ENCODE peak calls at places on chromosomes 4 and X, in nine cellular contexts. Z is CD4-positive, alpha-beta memory T cell; D is GM06990; E is H7; G is testis; Y is IMR-90; Q is fibroblast of lung; U is kidney epithelial cell; V is heart left ventricle. S is an unnamed sample. For H3K36me3, the result is how much of the 10 kb centered on the place peaks cover.

GRCh38 chr4:1294424-1294823 is 4.7 kb downstream of the MAEA start:
- DNase-seq in Z (no peak), D (no peak), E (peak), G (no peak), Y (no peak), Q (no peak), U (no peak), V (no peak), S (no peak)

GRCh38 chr4:80012291-80012690 is 60.7 kb downstream of the ANTXR2 start:
- DNase-seq in Z (no peak), D (no peak), E (no peak), G (no peak), Y (no peak), Q (peak), U (no peak), V (no peak), S (no peak)

GRCh38 chrX:104084063-104084462 is 8.0 kb upstream of the TMSB15C start:
- DNase-seq in Z (no peak), D (no peak), E (no peak), G (no peak), Y (no peak), Q (no peak), U (no peak), V (no peak), S (no peak)

GRCh38 chr4:17578482-17578891 is 1.5 kb downstream of the LAP3 start:
- DNase-seq in Z (peak), D (no peak), E (no peak), G (no peak), Y (peak), Q (peak), U (no peak), V (no peak), S (no peak)

GRCh38 chr4:100742045-100742444 is 224.2 kb upstream of the EMCN start:
- DNase-seq in Z (no peak), D (no peak), E (peak), G (no peak), Y (peak), Q (peak), U (peak), V (no peak), S (no peak)

GRCh38 chr4:112214397-112215264 is 17.0 kb upstream of the AP1AR start:
- DNase-seq in Z (peak), D (no peak), E (no peak), G (no peak), Y (peak), Q (peak), U (no peak), V (no peak), S (no peak)

GRCh38 chrX:151873096-151873495 is 39.6 kb upstream of the MAGEA4 start:
- DNase-seq in Z (no peak), D (no peak), E (no peak), G (no peak), Y (no peak), Q (no peak), U (no peak), V (no peak), S (no peak)

GRCh38 chrX:37817176-37817575 is 30.2 kb downstream of the DYNLT3 start:
- DNase-seq in Z (no peak), D (no peak), E (no peak), G (no peak), Y (no peak), Q (no peak), U (no peak), V (no peak), S (no peak)

GRCh38 chr4:98657531-98658286 is 702 bp downstream of the TSPAN5 start:
- DNase-seq in Z (peak), D (peak), E (peak), G (peak), Y (peak), Q (peak), U (no peak), V (peak), S (peak)

GRCh38 chr4:110840221-110840654 is 217.4 kb upstream of the PITX2 start:
- DNase-seq in Z (no peak), D (no peak), E (no peak), G (no peak), Y (peak), Q (peak), U (no peak), V (no peak), S (no peak)

GRCh38 chrX:99750721-99751120 is 659.4 kb downstream of the PCDH19 start:
- DNase-seq in Z (no peak), D (no peak), E (no peak), G (no peak), Y (no peak), Q (no peak), U (no peak), V (no peak), S (no peak)

GRCh38 chr4:187172340-187172761 is 448.7 kb upstream of the FAT1 start:
- DNase-seq in Z (no peak), D (no peak), E (no peak), G (no peak), Y (no peak), Q (peak), U (no peak), V (no peak), S (no peak)

GRCh38 chr4:34953145-34953799 is 1291.0 kb downstream of the ARAP2 start:
- DNase-seq in Z (no peak), D (no peak), E (no peak), G (no peak), Y (no peak), Q (no peak), U (no peak), V (no peak), S (no peak)

GRCh38 chr4:74649193-74649592 is 145.1 kb downstream of the BTC start:
- DNase-seq in Z (no peak), D (no peak), E (no peak), G (no peak), Y (no peak), Q (no peak), U (no peak), V (no peak), S (no peak)

GRCh38 chr4:145351922-145352321 is 129.7 kb upstream of the SMAD1 start:
- DNase-seq in Z (no peak), D (no peak), E (no peak), G (no peak), Y (no peak), Q (no peak), U (no peak), V (no peak), S (no peak)

GRCh38 chr4:141501395-141501794 is 135.0 kb upstream of the IL15 start:
- DNase-seq in Z (no peak), D (no peak), E (no peak), G (no peak), Y (peak), Q (peak), U (no peak), V (no peak), S (no peak)

GRCh38 chrX:23752740-23753435 is 9.8 kb upstream of the ACOT9 start:
- DNase-seq in Z (no peak), D (no peak), E (no peak), G (no peak), Y (peak), Q (peak), U (no peak), V (no peak), S (no peak)

GRCh38 chr4:137387924-137388323 is 144.4 kb downstream of the PCDH18 start:
- DNase-seq in Z (no peak), D (no peak), E (no peak), G (no peak), Y (peak), Q (peak), U (no peak), V (no peak), S (no peak)

GRCh38 chr4:112766422-112766821 is 129.5 kb downstream of the LARP7 start:
- DNase-seq in Z (no peak), D (no peak), E (peak), G (peak), Y (peak), Q (peak), U (no peak), V (no peak), S (no peak)

GRCh38 chr4:177131736-177132135 is 177.9 kb upstream of the NEIL3 start:
- DNase-seq in Z (no peak), D (no peak), E (no peak), G (no peak), Y (no peak), Q (no peak), U (no peak), V (no peak), S (no peak)
- H3K36me3 ChIP-seq in Z (under half), D (under half), E (under half), G (under half), Y (under half), Q (under half), U (under half), V (under half), S (under half)

GRCh38 chr4:93084599-93085305 is 743.8 kb upstream of the ATOH1 start:
- DNase-seq in Z (no peak), D (no peak), E (peak), G (peak), Y (no peak), Q (no peak), U (no peak), V (no peak), S (no peak)
- H3K4me3 ChIP-seq in Z (no peak), D (no peak), E (no peak), G (peak), Y (no peak), Q (no peak), U (no peak), V (no peak), S (no peak)

GRCh38 chrX:153963546-153963945 is 8.1 kb downstream of the HCFC1 start:
- DNase-seq in Z (no peak), D (no peak), E (no peak), G (no peak), Y (no peak), Q (no peak), U (no peak), V (no peak), S (no peak)
- H3K36me3 ChIP-seq in Z (under half), D (under half), E (under half), G (under half), Y (under half), Q (under half), U (under half), V (half or more), S (under half)

GRCh38 chr4:6891436-6892170 is 18.0 kb upstream of the TBC1D14 start:
- DNase-seq in Z (no peak), D (no peak), E (peak), G (no peak), Y (peak), Q (no peak), U (no peak), V (no peak), S (no peak)
- H3K4me3 ChIP-seq in Z (peak), D (no peak), E (no peak), G (no peak), Y (no peak), Q (no peak), U (no peak), V (no peak), S (no peak)

DNA sequence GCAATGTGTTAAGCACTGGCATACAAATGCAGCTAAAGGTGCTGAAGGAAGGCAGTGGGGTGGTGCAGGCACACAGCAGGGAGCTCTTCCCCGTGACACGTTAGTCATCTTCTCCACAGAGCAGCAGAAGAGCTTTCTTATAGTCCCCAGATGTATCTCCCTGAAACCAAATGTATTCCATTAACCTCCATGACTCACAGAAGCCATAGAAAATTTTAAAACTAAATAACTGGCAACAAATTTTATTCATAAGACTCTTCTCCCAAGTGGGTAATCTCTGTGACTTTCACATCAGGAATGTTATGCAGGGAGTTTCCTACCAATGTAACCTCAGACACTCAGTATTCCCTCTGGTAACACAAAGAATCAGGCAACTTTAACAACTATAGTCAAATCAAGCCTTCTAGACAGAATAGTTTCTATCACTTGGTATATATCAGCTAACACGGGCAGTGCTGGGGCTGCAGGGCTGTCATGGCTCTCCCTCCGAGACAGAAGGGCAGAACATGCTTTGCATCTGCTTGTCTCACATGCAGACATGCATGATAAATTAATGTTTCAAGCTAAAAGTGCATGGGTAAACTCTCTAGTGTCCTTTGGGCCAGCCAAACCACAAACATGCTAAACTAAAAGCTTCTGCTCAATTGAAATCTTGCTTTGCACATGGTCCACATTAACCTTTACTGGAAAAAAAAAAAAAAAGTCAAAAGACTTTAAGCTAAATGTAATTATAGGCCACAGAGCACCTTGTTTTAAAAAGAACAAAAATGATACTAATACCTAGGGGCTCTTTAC is 28.2 kb downstream of the ANXA5 start:
- DNase-seq in Z (no peak), D (no peak), E (no peak), G (no peak), Y (peak), Q (peak), U (peak), V (no peak), S (no peak)
- H3K36me3 ChIP-seq in Z (under half), D (under half), E (under half), G (under half), Y (under half), Q (under half), U (under half), V (half or more), S (under half)